ENCODE peak calls at places on chromosomes 4 and X, in nine cellular contexts. F is A549, E is heart left ventricle, L is right lobe of liver, C is aorta, Q is HCT116, O is cardiac muscle cell, I is right cardiac atrium, G is epithelial cell of prostate. K is an unnamed sample.

GRCh38 chr4:60822986-60823385 is 377.1 kb upstream of the ADGRL3 start:
- DNase-seq in F (no peak), E (no peak), Q (no peak), G (no peak), O (no peak), L (no peak), I (no peak), C (no peak), K (no peak)

GRCh38 chrX:1661922-1662221 is 47.0 kb downstream of the ASMT start:
- DNase-seq in F (no peak), O (no peak), Q (no peak), G (no peak), L (no peak), E (no peak), C (no peak), I (no peak), K (no peak)

GRCh38 chrX:34900691-34901090 is 41.9 kb upstream of the FAM47B start:
- DNase-seq in L (no peak), I (no peak), C (no peak), Q (no peak), E (no peak), O (no peak), F (no peak), G (no peak), K (no peak)

GRCh38 chrX:8879750-8880149 is 78.6 kb upstream of the FAM9A start:
- DNase-seq in L (no peak), I (no peak), Q (no peak), C (no peak), E (no peak), F (peak), O (no peak), G (no peak), K (no peak)

GRCh38 chr4:36320130-36320902 is 38.9 kb downstream of the DTHD1 start:
- DNase-seq in G (no peak), O (no peak), Q (no peak), I (no peak), F (no peak), E (no peak), C (no peak), L (no peak), K (no peak)

GRCh38 chrX:10239611-10240064 is 82.9 kb downstream of the CLCN4 start:
- DNase-seq in L (no peak), E (peak), O (no peak), G (no peak), Q (no peak), C (no peak), F (peak), I (peak), K (peak)

GRCh38 chr4:61200991-61201526 is 933 bp downstream of the ADGRL3 start:
- DNase-seq in F (no peak), G (no peak), Q (no peak), L (no peak), O (peak), I (peak), E (peak), C (peak), K (no peak)

GRCh38 chr4:11428701-11429571 is at the start of gene HS3ST1:
- DNase-seq in E (peak), G (peak), F (peak), Q (peak), L (peak), I (peak), C (peak), O (peak), K (peak)

GRCh38 chrX:78024349-78025108 is 55.1 kb upstream of the PGAM4 start:
- DNase-seq in F (peak), C (no peak), E (no peak), Q (peak), L (no peak), G (no peak), O (no peak), I (peak), K (peak)

GRCh38 chr4:150212927-150213326 is 134.7 kb downstream of the DCLK2 start:
- DNase-seq in I (no peak), O (no peak), L (no peak), Q (no peak), F (no peak), E (no peak), C (no peak), G (peak), K (peak)

GRCh38 chr4:88672987-88673386 is 24.6 kb downstream of the NAP1L5 start:
- DNase-seq in G (no peak), L (no peak), Q (no peak), C (no peak), I (no peak), O (peak), F (peak), E (no peak), K (no peak)

GRCh38 chr4:53782468-53782865 is 191.2 kb upstream of the LNX1 start:
- DNase-seq in I (no peak), Q (no peak), E (no peak), O (no peak), G (no peak), L (no peak), F (no peak), C (no peak), K (no peak)

GRCh38 chr4:1200425-1201035 is 28.1 kb upstream of the SPON2 start:
- DNase-seq in I (peak), E (peak), Q (no peak), G (no peak), O (no peak), C (peak), F (no peak), L (peak), K (no peak)

GRCh38 chrX:138886769-138887168 is 175.3 kb upstream of the FGF13 start:
- DNase-seq in G (peak), O (no peak), I (no peak), E (no peak), F (no peak), C (no peak), Q (no peak), L (peak), K (peak)

GRCh38 chr4:15341733-15342300 is 86.0 kb upstream of the C1QTNF7 start:
- DNase-seq in F (no peak), Q (no peak), I (peak), O (no peak), G (no peak), L (no peak), C (no peak), E (no peak), K (no peak)

GRCh38 chr4:48777739-48778138 is 2.3 kb downstream of the FRYL start:
- DNase-seq in F (no peak), Q (no peak), E (no peak), O (no peak), C (no peak), L (no peak), G (no peak), I (no peak), K (no peak)
- H3K27ac ChIP-seq in F (no peak), Q (no peak), E (no peak), O (peak), C (no peak), L (no peak), G (no peak), I (peak), K (no peak)

GRCh38 chrX:14872851-14873675 is at the start of the genes FANCB and MOSPD2:
- DNase-seq in C (peak), G (peak), I (peak), E (peak), Q (peak), L (peak), F (peak), O (peak), K (peak)

GRCh38 chrX:14875624-14876023 is 2.4 kb downstream of the MOSPD2 start:
- DNase-seq in L (no peak), I (no peak), Q (no peak), C (no peak), E (no peak), O (no peak), F (no peak), G (no peak), K (no peak)

GRCh38 chrX:14872355-14872754 is 514 bp downstream of the FANCB start:
- DNase-seq in O (no peak), Q (no peak), I (no peak), G (no peak), C (no peak), L (no peak), E (no peak), F (no peak), K (no peak)

GRCh38 chrX:14871767-14872166 is 1.1 kb downstream of the FANCB start:
- DNase-seq in E (no peak), G (no peak), F (no peak), Q (no peak), O (no peak), I (no peak), L (no peak), C (no peak), K (no peak)

GRCh38 chrX:14873676-14874049 is 442 bp downstream of the MOSPD2 start:
- DNase-seq in C (no peak), O (no peak), L (no peak), G (no peak), F (no peak), Q (no peak), I (no peak), E (no peak), K (no peak)
- H3K27ac ChIP-seq in C (peak), O (peak), L (peak), G (peak), F (peak), Q (no peak), I (peak), E (peak), K (peak)

DNA sequence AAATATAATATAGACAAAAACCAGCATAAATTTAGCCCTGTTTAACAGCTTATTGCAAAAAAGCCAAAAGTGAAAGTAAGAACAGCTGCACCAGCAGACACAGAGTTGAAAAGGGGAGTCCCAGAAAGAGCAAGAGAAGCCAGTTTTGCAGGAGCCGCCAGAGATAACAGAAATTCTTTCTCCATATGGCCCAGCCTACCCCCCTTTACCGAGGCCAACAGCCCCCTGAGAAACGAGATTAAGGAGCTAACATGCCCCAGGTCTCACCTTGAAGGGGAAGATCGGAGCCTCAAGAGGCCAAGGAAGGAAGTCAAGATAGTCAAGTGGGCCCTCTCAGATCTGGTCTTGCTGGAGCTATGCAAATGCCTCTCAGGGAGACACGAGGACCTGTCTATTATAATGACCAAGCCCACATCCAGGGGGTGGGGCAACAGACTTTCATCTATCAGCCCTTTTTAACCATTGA is 4.8 kb downstream of the ACOX3 start:
- DNase-seq in E (no peak), F (no peak), I (no peak), Q (no peak), C (no peak), G (no peak), O (peak), L (no peak), K (no peak)
- H3K27ac ChIP-seq in E (peak), F (no peak), I (peak), Q (no peak), C (no peak), G (no peak), O (peak), L (peak), K (no peak)

DNA sequence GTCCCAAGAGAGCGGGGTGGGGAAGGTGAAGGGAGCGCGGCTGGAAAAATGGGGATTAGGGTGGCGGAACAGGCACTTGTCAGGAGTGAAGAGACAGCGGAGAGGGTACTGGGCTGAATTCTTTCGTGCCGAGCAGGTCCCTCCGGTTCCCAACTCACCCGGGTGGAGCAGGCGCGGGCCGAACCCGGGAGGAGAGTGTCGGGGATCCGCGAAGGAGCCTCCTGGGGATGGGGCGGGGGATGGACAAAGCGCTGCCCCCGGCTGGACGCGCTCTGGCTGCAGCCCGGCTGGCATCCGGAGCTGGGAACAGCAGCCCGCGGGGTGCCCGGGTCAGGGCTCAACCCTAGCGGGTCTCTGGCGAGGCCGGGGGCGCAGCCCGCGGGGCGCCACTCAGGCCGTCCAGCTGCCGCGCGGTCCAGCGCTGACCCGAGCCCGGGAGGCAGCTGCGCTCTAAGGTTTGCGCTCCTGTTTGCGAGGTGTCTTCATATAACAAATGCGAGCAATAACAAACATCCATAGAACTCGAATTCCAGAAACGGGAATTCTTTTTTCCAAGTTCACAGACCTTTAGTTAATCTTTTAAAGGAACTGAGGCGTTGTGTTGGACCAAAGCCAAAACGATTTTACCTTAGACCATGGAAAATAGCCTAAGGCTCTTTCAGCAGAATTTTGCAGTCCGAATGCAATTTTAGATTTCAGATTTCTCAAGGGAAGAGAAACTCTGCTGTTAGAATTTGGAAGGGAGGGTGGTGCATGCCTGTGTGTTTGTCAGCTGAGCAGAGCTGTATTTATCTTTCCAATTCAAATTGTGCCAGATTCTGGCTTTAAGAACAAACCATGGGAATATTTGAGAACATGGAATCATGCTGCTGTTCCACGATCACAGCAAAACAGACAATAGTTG is 707 bp downstream of the NPY5R start:
- DNase-seq in G (no peak), E (peak), I (peak), Q (no peak), F (no peak), L (no peak), C (peak), O (peak), K (no peak)
- H3K27ac ChIP-seq in G (no peak), E (peak), I (peak), Q (no peak), F (no peak), L (no peak), C (peak), O (no peak), K (no peak)

DNA sequence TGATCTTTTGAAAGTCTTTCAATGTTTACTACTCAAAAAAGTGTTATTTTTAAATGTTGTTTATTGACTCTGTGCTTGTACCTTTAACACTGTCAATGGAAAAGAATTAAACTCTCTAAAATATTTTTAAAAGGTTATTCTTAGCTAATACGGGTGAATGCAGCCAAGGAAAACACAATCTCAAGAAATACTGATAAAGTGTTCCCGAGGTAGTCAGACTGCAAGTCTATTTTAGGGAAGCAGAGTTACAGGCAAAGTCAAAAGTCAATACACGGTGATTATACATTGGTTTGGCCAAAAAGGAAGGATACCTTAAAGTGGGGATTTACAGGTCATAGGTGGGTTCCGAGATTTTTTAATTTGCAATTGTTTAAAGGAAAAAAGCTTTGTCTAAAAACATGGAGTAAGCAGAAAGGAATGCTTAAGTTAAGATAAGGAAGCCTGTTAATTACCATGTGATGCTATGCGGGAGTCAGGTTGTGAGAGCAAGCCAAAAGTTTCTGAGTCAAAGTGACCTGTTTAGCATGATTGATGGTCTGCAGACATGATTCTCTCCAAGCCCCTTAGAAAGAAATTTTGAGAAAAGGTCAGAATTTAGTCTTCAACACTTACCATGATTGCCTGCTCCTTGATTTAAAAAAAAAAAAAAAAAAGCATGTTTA is 288.4 kb downstream of the KLHL4 start:
- DNase-seq in F (no peak), Q (no peak), E (no peak), C (no peak), O (peak), L (no peak), I (no peak), G (no peak), K (no peak)
- H3K27ac ChIP-seq in F (no peak), Q (no peak), E (no peak), C (no peak), O (peak), L (no peak), I (no peak), G (no peak), K (no peak)

DNA sequence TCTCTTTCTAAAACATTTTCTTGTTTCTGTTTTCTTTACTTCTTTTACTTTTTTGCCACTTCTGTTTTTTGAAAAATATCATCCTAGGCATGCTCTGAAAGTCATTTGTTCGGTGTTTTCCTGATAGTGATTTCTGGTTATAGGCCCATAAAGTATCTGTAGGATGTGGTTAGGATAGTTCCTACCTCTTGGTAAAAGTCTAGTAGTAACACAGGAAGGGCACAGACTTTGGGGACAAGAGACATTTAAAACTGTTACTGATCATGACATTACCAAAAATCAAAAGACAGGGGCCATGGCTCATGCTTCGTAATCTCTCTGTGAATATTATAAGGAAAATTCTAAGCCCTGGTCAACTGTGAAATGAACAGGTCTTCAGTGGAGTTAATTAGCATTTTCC is 44.8 kb downstream of the FHL1 start:
- DNase-seq in Q (no peak), L (no peak), G (no peak), C (no peak), F (no peak), E (no peak), I (no peak), O (no peak), K (no peak)
- H3K27ac ChIP-seq in Q (no peak), L (peak), G (no peak), C (no peak), F (peak), E (peak), I (peak), O (no peak), K (no peak)

GRCh38 chrX:154731203-154731602 is 19.7 kb downstream of the GAB3 start:
- DNase-seq in G (no peak), Q (no peak), O (no peak), E (no peak), L (no peak), C (no peak), I (no peak), F (no peak), K (no peak)

GRCh38 chrX:154727418-154728323 is 23.2 kb downstream of the GAB3 start:
- DNase-seq in G (no peak), L (peak), Q (no peak), I (peak), O (no peak), E (peak), C (peak), F (no peak), K (no peak)

GRCh38 chrX:154729439-154729838 is 21.4 kb downstream of the GAB3 start:
- DNase-seq in O (no peak), F (no peak), G (no peak), L (no peak), Q (no peak), C (no peak), E (no peak), I (no peak), K (no peak)

GRCh38 chrX:154730271-154730883 is 20.5 kb downstream of the GAB3 start:
- DNase-seq in O (no peak), I (peak), E (peak), F (no peak), L (peak), Q (no peak), C (no peak), G (no peak), K (peak)

DNA sequence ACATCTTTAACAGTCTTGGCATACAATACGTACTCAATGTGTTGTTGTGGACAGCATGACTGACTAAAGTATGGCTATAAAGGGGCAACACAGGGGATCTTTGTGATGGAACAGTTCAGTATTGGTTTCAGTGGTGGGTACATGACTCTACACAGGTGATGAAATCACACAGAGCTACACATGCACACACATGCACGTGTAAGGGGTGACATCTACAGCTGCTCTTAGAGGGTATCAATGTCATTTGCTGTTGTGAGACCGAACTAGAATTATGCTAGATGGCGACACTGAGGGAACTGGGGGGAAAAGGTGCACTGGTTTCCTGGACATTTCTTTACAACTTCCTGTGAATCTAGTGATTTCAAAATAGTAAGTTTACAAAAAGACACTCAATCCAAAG is 22.1 kb downstream of the GAB3 start:
- DNase-seq in O (no peak), E (no peak), G (no peak), L (no peak), I (no peak), C (no peak), F (no peak), Q (no peak), K (no peak)
- H3K27ac ChIP-seq in O (no peak), E (peak), G (no peak), L (no peak), I (peak), C (peak), F (no peak), Q (no peak), K (no peak)

DNA sequence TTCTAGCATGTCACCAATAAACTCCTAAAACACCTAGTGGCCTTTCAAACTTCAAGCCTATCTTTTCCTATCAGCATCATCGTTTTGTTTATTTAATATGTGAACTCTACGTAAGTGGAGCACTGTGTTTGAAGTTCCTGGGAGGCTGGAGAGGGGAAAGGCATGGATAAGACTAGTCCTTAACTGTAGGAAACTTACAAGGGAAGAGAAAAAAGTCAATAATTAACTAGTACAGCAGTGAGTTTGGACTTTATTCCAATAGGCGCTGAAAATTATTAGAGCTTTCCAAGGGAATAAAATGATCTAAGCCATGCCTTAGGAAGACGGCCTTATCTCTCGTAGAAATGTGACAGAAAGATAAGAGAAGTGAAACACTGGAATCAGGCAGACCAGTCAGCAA is 55.3 kb downstream of the AMOT start:
- DNase-seq in E (no peak), G (no peak), C (no peak), I (no peak), Q (no peak), F (no peak), O (no peak), L (no peak), K (no peak)
- H3K27ac ChIP-seq in E (no peak), G (no peak), C (no peak), I (no peak), Q (no peak), F (no peak), O (no peak), L (no peak), K (no peak)

GRCh38 chr4:140163029-140163810 is 9.2 kb upstream of the MAML3 start:
- DNase-seq in I (peak), C (no peak), G (no peak), L (no peak), Q (no peak), F (no peak), O (no peak), E (no peak), K (no peak)
- H3K27ac ChIP-seq in I (no peak), C (no peak), G (no peak), L (no peak), Q (no peak), F (no peak), O (no peak), E (no peak), K (no peak)